ENCODE peak calls at places on chromosomes 7 and 10, in seven cellular contexts. B is SK-N-SH, P is A549, J is WTC11, A is HCT116, V is NB4, Y is K562. W is an unnamed sample.

GRCh38 chr10:18528292-18528691 is 123.1 kb downstream of the NSUN6 start:
- DNase-seq in Y (no peak), J (no peak), P (no peak), B (no peak), V (no peak), A (no peak), W (no peak)

GRCh38 chr7:75776295-75776971 is 4.4 kb upstream of the CCL26 start:
- DNase-seq in Y (no peak), J (no peak), A (no peak), V (peak), B (no peak), P (no peak), W (no peak)

GRCh38 chr10:113879691-113880090 is 25.2 kb downstream of the NHLRC2 start:
- DNase-seq in B (no peak), A (no peak), V (no peak), Y (no peak), J (no peak), P (no peak), W (no peak)

GRCh38 chr7:131385039-131385605 is 57.4 kb downstream of the MKLN1 start:
- DNase-seq in J (no peak), A (no peak), Y (no peak), B (no peak), V (no peak), P (no peak), W (no peak)

GRCh38 chr10:97517778-97518561 is 19.2 kb downstream of the UBTD1 start:
- DNase-seq in A (peak), B (peak), Y (no peak), J (no peak), P (no peak), V (no peak), W (peak)

GRCh38 chr10:61010863-61011262 is 66.9 kb upstream of the RHOBTB1 start:
- DNase-seq in V (no peak), J (no peak), Y (no peak), P (no peak), B (no peak), A (no peak), W (no peak)

GRCh38 chr10:22646291-22646926 is 68.0 kb downstream of the PIP4K2A start:
- DNase-seq in J (no peak), A (no peak), V (no peak), P (no peak), Y (no peak), B (no peak), W (no peak)

GRCh38 chr10:125114761-125115391 is 45.5 kb downstream of the CTBP2 start:
- DNase-seq in P (no peak), B (no peak), Y (peak), V (no peak), J (no peak), A (no peak), W (no peak)

GRCh38 chr7:2168612-2169312 is 64.0 kb downstream of the MAD1L1 start:
- DNase-seq in V (no peak), J (no peak), P (no peak), Y (no peak), B (peak), A (no peak), W (no peak)

GRCh38 chr10:127424594-127425264 is 124.4 kb upstream of the NPS start:
- DNase-seq in A (no peak), B (peak), P (no peak), V (no peak), J (no peak), Y (no peak), W (no peak)

GRCh38 chr7:26011039-26011696 is 140.8 kb upstream of the NFE2L3 start:
- DNase-seq in V (no peak), A (no peak), Y (no peak), B (no peak), J (no peak), P (no peak), W (no peak)

GRCh38 chr7:2172311-2173183 is 60.2 kb downstream of the MAD1L1 start:
- DNase-seq in J (no peak), A (no peak), P (no peak), B (peak), Y (no peak), V (no peak), W (peak)

GRCh38 chr10:47156873-47157272 is 143.1 kb upstream of the GDF10 start:
- DNase-seq in V (no peak), A (no peak), Y (no peak), J (no peak), B (no peak), P (no peak), W (no peak)

GRCh38 chr7:157588271-157588589 is 251.4 kb downstream of the DNAJB6 start:
- DNase-seq in J (no peak), A (no peak), Y (no peak), P (no peak), B (no peak), V (no peak), W (no peak)

GRCh38 chr10:60818134-60818770 is 40.0 kb downstream of the CDK1 start:
- DNase-seq in V (no peak), P (no peak), A (no peak), Y (no peak), J (no peak), B (no peak), W (no peak)

GRCh38 chr7:65798111-65799075 is 74.5 kb upstream of the VKORC1L1 start:
- DNase-seq in P (no peak), B (no peak), V (peak), J (no peak), A (no peak), Y (no peak), W (no peak)

GRCh38 chr7:116724560-116725231 is 52.7 kb downstream of the MET start:
- DNase-seq in Y (no peak), B (no peak), V (no peak), J (no peak), P (no peak), A (no peak), W (no peak)

GRCh38 chr7:157752832-157753291 is 416.1 kb downstream of the DNAJB6 start:
- DNase-seq in P (no peak), J (no peak), Y (no peak), A (no peak), V (no peak), B (peak), W (no peak)

GRCh38 chr10:128463991-128464755 is 337.9 kb upstream of the MKI67 start:
- DNase-seq in V (peak), P (no peak), Y (no peak), A (peak), J (no peak), B (no peak), W (no peak)

GRCh38 chr10:74836855-74837254 is 10.5 kb downstream of the KAT6B start:
- DNase-seq in Y (no peak), V (no peak), P (no peak), A (no peak), J (no peak), B (no peak), W (no peak)

GRCh38 chr10:74839708-74840107 is 13.3 kb downstream of the KAT6B start:
- DNase-seq in B (no peak), J (no peak), A (no peak), P (no peak), V (no peak), Y (no peak), W (no peak)

GRCh38 chr10:74837750-74838149 is 11.3 kb downstream of the KAT6B start:
- DNase-seq in Y (no peak), V (no peak), A (no peak), P (no peak), J (no peak), B (no peak), W (no peak)

GRCh38 chr10:74842301-74842700 is 15.9 kb downstream of the KAT6B start:
- DNase-seq in Y (no peak), V (peak), A (no peak), P (no peak), B (no peak), J (no peak), W (no peak)

DNA sequence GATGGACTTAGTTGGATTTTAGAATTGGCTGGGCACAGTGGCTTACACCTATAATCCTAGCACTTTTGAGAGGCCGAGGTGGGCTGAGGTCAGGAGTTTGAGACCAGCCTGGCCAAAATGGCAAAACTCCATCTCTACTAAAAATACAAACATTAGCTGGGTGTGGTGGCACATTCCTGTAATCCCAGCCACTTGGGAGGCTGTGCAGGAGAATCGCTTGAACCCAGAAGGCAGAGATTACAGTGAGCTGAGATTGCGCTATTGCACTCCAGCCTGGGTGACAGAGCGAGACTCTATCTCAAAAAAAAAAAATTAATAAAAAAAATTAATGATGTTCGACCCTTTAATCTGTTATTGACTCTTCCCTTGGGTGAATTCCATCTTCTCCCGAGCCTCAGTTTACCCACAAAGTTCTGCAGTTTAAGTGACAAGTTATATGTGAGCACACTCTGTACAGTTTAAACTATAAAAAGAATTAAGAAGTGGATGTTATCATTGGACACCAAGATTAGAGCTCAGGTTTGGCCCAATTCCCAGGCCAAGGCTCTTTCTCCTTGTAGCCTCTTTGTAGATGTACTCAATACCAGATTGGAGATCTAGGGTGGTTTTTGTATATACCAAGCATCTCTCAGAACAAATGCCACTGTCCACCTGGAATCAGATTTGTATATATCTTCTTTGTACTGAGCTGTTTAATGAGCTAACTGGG is 15.0 kb downstream of the KAT6B start:
- DNase-seq in J (no peak), B (no peak), V (no peak), Y (no peak), A (no peak), P (no peak), W (no peak)
- TF ChIP-seq MAX in J (no peak), B (no peak), V (no peak), Y (no peak), A (no peak), P (no peak), W (no peak)

GRCh38 chr7:96342036-96342435 is 20.1 kb upstream of the SLC25A13 start:
- DNase-seq in J (no peak), V (no peak), B (no peak), P (no peak), A (no peak), Y (no peak), W (no peak)
- TF ChIP-seq MAX in J (no peak), V (no peak), B (no peak), P (no peak), A (no peak), Y (no peak), W (no peak)

GRCh38 chr7:98202367-98203195 is 8.7 kb upstream of the BHLHA15 start:
- DNase-seq in A (no peak), V (peak), B (no peak), J (no peak), P (no peak), Y (no peak), W (no peak)
- TF ChIP-seq MAX in A (no peak), V (peak), B (no peak), J (no peak), P (no peak), Y (peak), W (no peak)

DNA sequence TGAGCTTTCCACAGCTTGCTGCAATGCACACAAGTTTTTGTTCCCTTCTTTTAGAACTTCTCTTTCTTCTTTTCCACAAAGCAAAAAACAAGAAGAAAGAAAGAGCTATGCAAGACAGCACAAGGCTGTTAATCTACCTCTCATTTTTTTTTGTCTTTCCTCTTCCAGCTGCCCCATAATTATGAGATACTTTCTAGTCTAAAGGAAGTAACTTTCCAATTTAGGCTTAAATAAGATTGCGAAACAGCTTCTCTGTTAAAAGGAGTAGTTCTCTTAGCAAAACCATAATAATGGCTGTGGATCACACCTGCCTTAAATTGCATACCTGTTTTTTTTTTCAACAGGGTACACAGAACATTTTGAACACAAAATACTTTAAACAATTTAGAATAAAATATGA is 56.0 kb downstream of the NDUFB2 start:
- DNase-seq in V (peak), B (no peak), J (no peak), Y (no peak), P (no peak), A (no peak), W (no peak)
- TF ChIP-seq MAX in V (no peak), B (no peak), J (no peak), Y (no peak), P (no peak), A (no peak), W (no peak)